ENCODE peak calls at places on chromosomes 7 and 10, in seven cellular contexts. One of them, this sample, is unnamed.

GRCh38 chr7:111409714-111410422 is 152.4 kb downstream of the IMMP2L start:
- DNase-seq in HCT116: no peak
- DNase-seq in Panc1: no peak
- DNase-seq in H1: no peak
- DNase-seq in GM12878: no peak
- DNase-seq in K562: no peak
- DNase-seq in HepG2: peak; percentile 0
- DNase-seq in this sample: no peak

GRCh38 chr10:52883996-52884871 is 111.7 kb upstream of the MBL2 start:
- DNase-seq in HCT116: peak; percentile 23
- DNase-seq in Panc1: peak; percentile 61
- DNase-seq in H1: peak; percentile 75
- DNase-seq in GM12878: peak; percentile 25
- DNase-seq in K562: peak; percentile 29
- DNase-seq in HepG2: peak; percentile 92
- DNase-seq in this sample: peak; percentile 74

GRCh38 chr7:7564323-7564780 is 2.3 kb upstream of the MIOS start:
- DNase-seq in HCT116: peak; percentile 89
- DNase-seq in Panc1: peak; percentile 74
- DNase-seq in H1: no peak
- DNase-seq in GM12878: no peak
- DNase-seq in K562: no peak
- DNase-seq in HepG2: no peak
- DNase-seq in this sample: no peak

GRCh38 chr7:36490335-36490940 is 100.8 kb downstream of the ANLN start:
- DNase-seq in HCT116: no peak
- DNase-seq in Panc1: no peak
- DNase-seq in H1: no peak
- DNase-seq in GM12878: no peak
- DNase-seq in K562: no peak
- DNase-seq in HepG2: no peak
- DNase-seq in this sample: no peak

GRCh38 chr10:28254290-28254985 is 48.4 kb downstream of the MPP7 start:
- DNase-seq in HCT116: peak; percentile 75
- DNase-seq in Panc1: no peak
- DNase-seq in H1: no peak
- DNase-seq in GM12878: no peak
- DNase-seq in K562: no peak
- DNase-seq in HepG2: no peak
- DNase-seq in this sample: no peak

GRCh38 chr10:70512149-70512611 is 33.6 kb downstream of the PALD1 start:
- DNase-seq in HCT116: no peak
- DNase-seq in Panc1: no peak
- DNase-seq in H1: no peak
- DNase-seq in GM12878: no peak
- DNase-seq in K562: no peak
- DNase-seq in HepG2: no peak
- DNase-seq in this sample: peak; percentile 75

GRCh38 chr7:148356303-148356702 is 234.3 kb upstream of the C7orf33 start:
- DNase-seq in HCT116: no peak
- DNase-seq in Panc1: no peak
- DNase-seq in H1: peak; percentile 4
- DNase-seq in GM12878: no peak
- DNase-seq in K562: no peak
- DNase-seq in HepG2: no peak
- DNase-seq in this sample: no peak

GRCh38 chr7:141558544-141559183 is 7.5 kb downstream of the AGK start:
- DNase-seq in HCT116: no peak
- DNase-seq in Panc1: no peak
- DNase-seq in H1: no peak
- DNase-seq in GM12878: peak; percentile 69
- DNase-seq in K562: no peak
- DNase-seq in HepG2: no peak
- DNase-seq in this sample: no peak

GRCh38 chr7:22357311-22358175 is 589 bp upstream of the RAPGEF5 start:
- DNase-seq in HCT116: peak; percentile 36
- DNase-seq in Panc1: peak; percentile 25
- DNase-seq in H1: peak; percentile 61
- DNase-seq in GM12878: no peak
- DNase-seq in K562: no peak
- DNase-seq in HepG2: peak; percentile 84
- DNase-seq in this sample: no peak

GRCh38 chr7:149140784-149141183 is 6.5 kb upstream of the ZNF398 start:
- DNase-seq in HCT116: no peak
- DNase-seq in Panc1: no peak
- DNase-seq in H1: no peak
- DNase-seq in GM12878: no peak
- DNase-seq in K562: no peak
- DNase-seq in HepG2: no peak
- DNase-seq in this sample: no peak

GRCh38 chr10:114715171-114715670 is 57.1 kb upstream of the ABLIM1 start:
- DNase-seq in HCT116: no peak
- DNase-seq in Panc1: no peak
- DNase-seq in H1: no peak
- DNase-seq in GM12878: no peak
- DNase-seq in K562: no peak
- DNase-seq in HepG2: no peak
- DNase-seq in this sample: no peak

GRCh38 chr7:37930226-37930948 is 9.9 kb downstream of the EPDR1 start:
- DNase-seq in HCT116: no peak
- DNase-seq in Panc1: no peak
- DNase-seq in H1: no peak
- DNase-seq in GM12878: no peak
- DNase-seq in K562: no peak
- DNase-seq in HepG2: no peak
- DNase-seq in this sample: no peak

GRCh38 chr10:132281915-132282666 is 25.7 kb downstream of the STK32C start:
- DNase-seq in HCT116: no peak
- DNase-seq in Panc1: no peak
- DNase-seq in H1: no peak
- DNase-seq in GM12878: no peak
- DNase-seq in K562: peak; percentile 15
- DNase-seq in HepG2: no peak
- DNase-seq in this sample: peak; percentile 79

GRCh38 chr10:132280646-132281074 is 27.1 kb downstream of the STK32C start:
- DNase-seq in HCT116: no peak
- DNase-seq in Panc1: no peak
- DNase-seq in H1: no peak
- DNase-seq in GM12878: no peak
- DNase-seq in K562: peak; percentile 48
- DNase-seq in HepG2: no peak
- DNase-seq in this sample: no peak

GRCh38 chr10:132279873-132280645 is 27.7 kb downstream of the STK32C start:
- DNase-seq in HCT116: no peak
- DNase-seq in Panc1: no peak
- DNase-seq in H1: no peak
- DNase-seq in GM12878: no peak
- DNase-seq in K562: peak; percentile 24
- DNase-seq in HepG2: no peak
- DNase-seq in this sample: no peak

GRCh38 chr10:132283604-132284382 is 24.0 kb downstream of the STK32C start:
- DNase-seq in HCT116: no peak
- DNase-seq in Panc1: no peak
- DNase-seq in H1: no peak
- DNase-seq in GM12878: no peak
- DNase-seq in K562: no peak
- DNase-seq in HepG2: peak; percentile 35
- DNase-seq in this sample: no peak

DNA sequence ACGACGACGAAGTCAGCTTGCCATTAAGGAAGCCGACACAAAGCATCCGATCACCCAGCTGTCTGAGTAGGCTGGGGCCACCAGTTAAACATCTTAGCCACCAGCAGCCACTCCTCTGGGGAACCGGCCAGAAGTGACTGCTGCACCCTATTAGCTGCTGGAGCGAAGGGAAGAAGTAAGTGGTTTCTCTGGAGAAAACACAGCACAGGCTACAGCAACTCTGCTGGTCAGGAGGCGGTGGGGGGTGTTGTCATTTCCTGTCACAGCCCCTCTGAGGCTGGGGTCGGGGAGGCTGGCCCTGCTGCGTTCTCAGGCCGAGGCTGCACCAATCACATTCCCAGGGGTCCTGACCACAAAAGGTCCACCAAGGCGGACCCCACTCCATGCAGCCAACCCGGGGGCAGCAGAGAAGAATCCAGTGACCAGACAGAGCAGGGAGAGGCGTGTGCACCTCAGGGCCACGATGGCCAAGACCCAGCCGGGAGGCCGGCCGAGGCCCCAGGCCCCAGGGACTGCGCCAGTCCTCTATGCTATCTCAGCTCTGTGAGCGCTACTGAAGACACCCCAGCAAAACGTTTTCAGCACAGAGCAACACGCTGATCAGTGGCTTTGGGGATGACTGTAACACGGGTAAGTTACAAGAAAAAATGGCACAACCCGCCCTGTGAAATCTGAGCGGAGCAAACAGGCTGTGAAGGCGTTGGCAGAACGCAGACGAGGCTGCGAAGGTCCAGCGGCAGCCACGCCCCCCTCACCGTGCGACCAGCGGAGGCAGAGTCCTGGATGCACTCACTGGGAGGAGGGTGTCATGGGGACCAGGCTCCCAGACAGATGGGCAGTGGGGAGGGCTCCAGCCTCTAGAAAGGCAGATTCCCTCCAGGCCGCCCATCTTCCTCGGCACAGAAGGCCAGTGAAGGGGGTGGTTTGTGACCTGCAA is 24.8 kb downstream of the STK32C start:
- DNase-seq in HCT116: no peak
- DNase-seq in Panc1: no peak
- DNase-seq in H1: no peak
- DNase-seq in GM12878: no peak
- DNase-seq in K562: no peak
- DNase-seq in HepG2: no peak
- DNase-seq in this sample: peak; percentile 56
- TF ChIP-seq SIN3A in HCT116: no peak
- TF ChIP-seq SIN3A in Panc1: no peak
- TF ChIP-seq SIN3A in H1: no peak
- TF ChIP-seq SIN3A in GM12878: no peak
- TF ChIP-seq SIN3A in K562: no peak
- TF ChIP-seq SIN3A in HepG2: no peak
- TF ChIP-seq SIN3A in this sample: no peak

GRCh38 chr10:47332946-47333345 is 10.7 kb downstream of the GDF2 start:
- DNase-seq in HCT116: no peak
- DNase-seq in Panc1: no peak
- DNase-seq in H1: no peak
- DNase-seq in GM12878: no peak
- DNase-seq in K562: no peak
- DNase-seq in HepG2: no peak
- DNase-seq in this sample: no peak
- TF ChIP-seq SIN3A in HCT116: no peak
- TF ChIP-seq SIN3A in Panc1: no peak
- TF ChIP-seq SIN3A in H1: no peak
- TF ChIP-seq SIN3A in GM12878: no peak
- TF ChIP-seq SIN3A in K562: no peak
- TF ChIP-seq SIN3A in HepG2: no peak
- TF ChIP-seq SIN3A in this sample: no peak

DNA sequence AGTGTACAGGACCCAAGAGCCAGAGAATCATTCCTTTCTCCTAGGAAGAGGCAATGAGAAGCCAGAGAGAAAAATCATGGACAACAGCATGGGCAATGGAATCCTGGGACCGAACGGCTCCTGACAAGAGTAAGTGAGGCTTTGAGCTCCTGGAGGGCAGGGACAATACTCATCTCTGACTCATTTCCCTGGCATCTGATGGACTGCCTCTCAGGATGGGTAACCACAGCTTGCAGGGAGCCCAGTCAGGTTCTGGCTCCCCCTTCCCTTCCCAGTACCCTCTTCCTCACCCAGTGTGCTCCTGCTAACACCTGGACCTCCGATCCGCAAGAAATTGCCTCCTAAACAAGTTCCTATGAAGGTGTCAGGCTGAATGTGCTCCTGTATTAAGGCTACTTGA is 51.2 kb upstream of the SORCS3 start:
- DNase-seq in HCT116: peak; percentile 13
- DNase-seq in Panc1: no peak
- DNase-seq in H1: no peak
- DNase-seq in GM12878: no peak
- DNase-seq in K562: no peak
- DNase-seq in HepG2: no peak
- DNase-seq in this sample: no peak
- TF ChIP-seq SIN3A in HCT116: no peak
- TF ChIP-seq SIN3A in Panc1: no peak
- TF ChIP-seq SIN3A in H1: no peak
- TF ChIP-seq SIN3A in GM12878: no peak
- TF ChIP-seq SIN3A in K562: no peak
- TF ChIP-seq SIN3A in HepG2: no peak
- TF ChIP-seq SIN3A in this sample: no peak

GRCh38 chr7:127710635-127711034 is 58.6 kb downstream of the SND1 start:
- DNase-seq in HCT116: no peak
- DNase-seq in Panc1: no peak
- DNase-seq in H1: no peak
- DNase-seq in GM12878: no peak
- DNase-seq in K562: peak; percentile 37
- DNase-seq in HepG2: no peak
- DNase-seq in this sample: no peak
- TF ChIP-seq SIN3A in HCT116: no peak
- TF ChIP-seq SIN3A in Panc1: no peak
- TF ChIP-seq SIN3A in H1: no peak
- TF ChIP-seq SIN3A in GM12878: no peak
- TF ChIP-seq SIN3A in K562: no peak
- TF ChIP-seq SIN3A in HepG2: no peak
- TF ChIP-seq SIN3A in this sample: no peak

GRCh38 chr7:5703572-5704533 is 77.6 kb downstream of the RNF216 start:
- DNase-seq in HCT116: no peak
- DNase-seq in Panc1: no peak
- DNase-seq in H1: no peak
- DNase-seq in GM12878: no peak
- DNase-seq in K562: no peak
- DNase-seq in HepG2: no peak
- DNase-seq in this sample: no peak
- TF ChIP-seq SIN3A in HCT116: no peak
- TF ChIP-seq SIN3A in Panc1: no peak
- TF ChIP-seq SIN3A in H1: no peak
- TF ChIP-seq SIN3A in GM12878: no peak
- TF ChIP-seq SIN3A in K562: no peak
- TF ChIP-seq SIN3A in HepG2: no peak
- TF ChIP-seq SIN3A in this sample: no peak

GRCh38 chr7:158682456-158682855 is 22.1 kb downstream of the NCAPG2 start:
- DNase-seq in HCT116: no peak
- DNase-seq in Panc1: no peak
- DNase-seq in H1: no peak
- DNase-seq in GM12878: no peak
- DNase-seq in K562: no peak
- DNase-seq in HepG2: no peak
- DNase-seq in this sample: no peak
- TF ChIP-seq SIN3A in HCT116: no peak
- TF ChIP-seq SIN3A in Panc1: no peak
- TF ChIP-seq SIN3A in H1: no peak
- TF ChIP-seq SIN3A in GM12878: no peak
- TF ChIP-seq SIN3A in K562: no peak
- TF ChIP-seq SIN3A in HepG2: no peak
- TF ChIP-seq SIN3A in this sample: no peak

This sample was measured in SK-N-SH.